ENCODE peak calls at places on chromosomes 5 and 9, in eight cellular contexts. M is Peyer's patch; Z is body of pancreas; D is Panc1; G is tibial artery; N is heart left ventricle; S is osteoblast; C is CD8-positive, alpha-beta T cell. X is an unnamed sample.

GRCh38 chr9:89993678-89994630 is 389.1 kb downstream of the GADD45G start:
- DNase-seq in M (peak; percentile 83), Z (peak; percentile 58), D (no peak), G (no peak), N (peak; percentile 52), S (no peak), C (no peak), X (no peak)

GRCh38 chr5:102277059-102277621 is 18.9 kb downstream of the SLCO4C1 start:
- DNase-seq in M (no peak), Z (no peak), D (no peak), G (no peak), N (no peak), S (no peak), C (no peak), X (no peak)

GRCh38 chr5:20166496-20166895 is 178.5 kb upstream of the CDH18 start:
- DNase-seq in M (no peak), Z (no peak), D (no peak), G (no peak), N (no peak), S (no peak), C (no peak), X (no peak)

GRCh38 chr9:115494393-115494792 is 376.4 kb upstream of the TNC start:
- DNase-seq in M (no peak), Z (no peak), D (no peak), G (peak; percentile 83), N (no peak), S (no peak), C (no peak), X (no peak)

GRCh38 chr9:91857291-91857781 is 92.7 kb downstream of the ROR2 start:
- DNase-seq in M (no peak), Z (no peak), D (no peak), G (no peak), N (no peak), S (no peak), C (no peak), X (no peak)

GRCh38 chr9:36781532-36781931 is 208.8 kb downstream of the MELK start:
- DNase-seq in M (no peak), Z (no peak), D (no peak), G (no peak), N (no peak), S (no peak), C (no peak), X (peak; percentile 9)

GRCh38 chr5:58208674-58209073 is 251.2 kb downstream of the PLK2 start:
- DNase-seq in M (no peak), Z (no peak), D (no peak), G (no peak), N (no peak), S (no peak), C (no peak), X (no peak)

GRCh38 chr5:10275991-10276390 is 25.9 kb downstream of the CCT5 start:
- DNase-seq in M (no peak), Z (no peak), D (no peak), G (no peak), N (no peak), S (no peak), C (no peak), X (no peak)

GRCh38 chr9:99851028-99851822 is 29.5 kb downstream of the NR4A3 start:
- DNase-seq in M (peak; percentile 66), Z (no peak), D (no peak), G (no peak), N (no peak), S (no peak), C (peak; percentile 38), X (no peak)

GRCh38 chr5:73278693-73279092 is 105.7 kb downstream of the TMEM174 start:
- DNase-seq in M (no peak), Z (peak; percentile 75), D (no peak), G (no peak), N (no peak), S (no peak), C (no peak), X (no peak)

GRCh38 chr9:93228453-93228852 is 44.5 kb downstream of the WNK2 start:
- DNase-seq in M (no peak), Z (no peak), D (no peak), G (no peak), N (no peak), S (no peak), C (no peak), X (no peak)

GRCh38 chr5:159533197-159533596 is 202.9 kb upstream of the IL12B start:
- DNase-seq in M (no peak), Z (no peak), D (no peak), G (no peak), N (no peak), S (no peak), C (no peak), X (no peak)

GRCh38 chr5:165894916-165895315 is 2389.5 kb downstream of the MAT2B start:
- DNase-seq in M (no peak), Z (no peak), D (no peak), G (no peak), N (no peak), S (no peak), C (no peak), X (no peak)

GRCh38 chr9:117164512-117164911 is 250.3 kb downstream of the ASTN2 start:
- DNase-seq in M (no peak), Z (no peak), D (no peak), G (no peak), N (no peak), S (no peak), C (no peak), X (no peak)

GRCh38 chr9:117156771-117157535 is 257.9 kb downstream of the ASTN2 start:
- DNase-seq in M (no peak), Z (no peak), D (no peak), G (no peak), N (no peak), S (no peak), C (no peak), X (no peak)

GRCh38 chr9:117156150-117156688 is 258.6 kb downstream of the ASTN2 start:
- DNase-seq in M (no peak), Z (no peak), D (no peak), G (no peak), N (no peak), S (no peak), C (no peak), X (no peak)

DNA sequence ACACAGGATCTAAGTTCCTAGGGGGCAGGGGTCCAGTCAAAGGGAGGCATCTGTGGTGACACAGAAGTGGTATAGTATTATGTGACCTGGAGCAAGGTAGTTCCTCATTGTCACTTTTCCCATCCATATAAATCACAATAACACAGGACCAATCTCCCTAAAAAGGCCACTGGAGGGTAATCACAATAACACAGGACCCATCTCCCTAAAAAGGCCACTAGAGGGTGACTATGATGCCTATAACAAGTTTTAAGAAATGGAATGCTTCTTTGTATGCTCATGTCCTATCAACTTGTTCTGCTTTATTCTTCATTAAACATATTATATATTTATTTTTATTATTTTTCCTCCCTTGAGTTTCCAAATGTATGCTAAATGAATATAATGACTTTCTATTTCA is 254.6 kb downstream of the ASTN2 start:
- DNase-seq in M (no peak), Z (no peak), D (no peak), G (no peak), N (no peak), S (no peak), C (no peak), X (no peak)
- TF ChIP-seq CTCF in M (no peak), Z (peak; percentile 13), D (no peak), G (no peak), N (no peak), S (no peak), C (no peak), X (peak; percentile 39)

DNA sequence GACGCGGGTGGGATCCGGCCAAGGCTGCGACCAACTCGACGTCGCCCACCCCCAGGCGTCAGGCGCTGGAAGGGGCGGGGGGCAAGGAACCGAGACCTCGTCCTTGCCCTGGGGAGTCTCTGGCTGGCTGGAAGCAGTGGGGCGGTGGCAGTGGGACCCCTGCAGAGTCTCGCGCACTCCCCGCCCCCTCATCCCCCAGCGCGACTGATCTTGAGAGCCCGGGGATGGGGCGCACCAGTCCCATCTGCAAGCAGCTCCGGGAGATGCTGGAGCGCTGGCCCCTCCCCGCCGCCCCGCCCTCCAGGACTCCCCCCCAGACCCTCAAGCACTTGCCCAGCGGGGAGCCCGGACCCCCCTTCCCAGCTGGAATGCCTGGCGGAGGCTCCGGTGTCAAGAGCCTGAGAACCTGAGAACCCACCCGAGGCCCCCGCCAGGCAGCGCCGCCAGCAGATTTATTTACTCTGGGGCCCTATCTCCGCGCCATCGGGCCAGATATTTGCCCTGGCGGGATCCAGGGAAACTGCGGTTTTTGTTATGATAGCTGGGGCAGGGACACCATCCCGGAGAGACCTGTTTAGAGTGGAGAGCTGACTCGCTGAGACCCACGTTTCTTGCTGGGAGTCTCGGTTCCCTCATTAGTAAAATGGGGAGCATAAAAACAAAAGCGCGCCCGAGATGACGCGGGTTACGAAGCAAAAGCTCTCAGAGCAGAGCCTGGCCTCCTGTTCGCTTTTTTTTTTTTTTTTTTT is 1.2 kb downstream of the PRRT1B start:
- DNase-seq in M (no peak), Z (peak; percentile 41), D (no peak), G (no peak), N (no peak), S (peak; percentile 90), C (no peak), X (no peak)
- H3K4me3 ChIP-seq in M (peak overlapping the region; percentile 15), Z (no peak overlapping the region), D (peak overlapping the region; percentile 30), G (peak overlapping the region; percentile 34), N (peak overlapping the region; percentile 20), S (peak overlapping the region; percentile 62), C (peak overlapping the region; percentile 22), X (peak overlapping the region; percentile 15)

DNA sequence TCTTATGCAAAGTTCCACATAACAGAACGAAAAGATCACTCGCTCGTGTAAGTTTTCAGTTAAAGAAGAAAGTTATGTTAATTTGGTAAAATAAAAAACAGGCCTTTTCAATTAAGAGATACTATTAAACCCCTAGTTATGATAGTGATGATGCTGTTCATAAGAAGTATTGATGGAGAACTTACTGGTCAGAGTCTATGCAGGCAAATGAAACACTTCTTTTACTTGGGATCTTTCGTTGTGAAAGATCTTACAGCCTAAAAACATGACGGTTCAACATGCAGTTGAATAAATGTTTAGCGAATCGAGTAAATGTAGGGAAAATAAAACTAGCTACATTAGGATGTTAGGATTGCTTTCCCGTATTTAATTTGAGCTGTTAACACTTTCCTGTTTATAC is 2.0 kb downstream of the RHOBTB3 start:
- DNase-seq in M (no peak), Z (no peak), D (no peak), G (no peak), N (no peak), S (no peak), C (no peak), X (no peak)
- H3K36me3 ChIP-seq in M (no peaks in the 10 kb centered on the region), Z (no peaks in the 10 kb centered on the region), D (peaks cover 2% of the 10 kb centered on the region), G (no peaks in the 10 kb centered on the region), N (peaks cover 5% of the 10 kb centered on the region), S (peaks cover 19% of the 10 kb centered on the region), C (no peaks in the 10 kb centered on the region), X (no peaks in the 10 kb centered on the region)

DNA sequence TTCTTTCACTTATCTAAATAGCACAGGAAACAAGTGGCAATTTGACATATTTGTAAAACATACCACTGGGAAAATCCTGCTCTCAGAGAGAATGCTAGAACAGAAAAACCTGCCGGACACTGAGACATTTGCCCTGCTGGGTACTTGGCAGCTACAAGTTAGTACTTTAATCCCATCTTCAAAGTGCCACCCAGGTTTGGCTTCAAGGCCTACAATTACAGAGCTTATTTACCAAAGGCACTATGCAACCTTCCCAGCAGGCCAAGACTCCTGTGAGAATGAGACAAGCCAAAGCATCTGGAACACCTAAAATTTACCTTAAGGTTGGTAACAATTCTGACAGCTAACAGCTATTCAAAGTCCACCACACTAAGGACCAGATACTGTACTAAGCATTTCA is 78.3 kb downstream of the TSSK1B start:
- DNase-seq in M (no peak), Z (peak; percentile 76), D (no peak), G (no peak), N (no peak), S (no peak), C (no peak), X (no peak)
- TF ChIP-seq CTCF in M (no peak), Z (peak; percentile 15), D (no peak), G (no peak), N (no peak), S (no peak), C (no peak), X (no peak)

GRCh38 chr9:68640421-68641089 is 64.5 kb upstream of the PIP5K1B start:
- DNase-seq in M (peak; percentile 52), Z (no peak), D (no peak), G (no peak), N (no peak), S (no peak), C (no peak), X (no peak)
- H3K4me3 ChIP-seq in M (no peak overlapping the region), Z (no peak overlapping the region), D (no peak overlapping the region), G (no peak overlapping the region), N (no peak overlapping the region), S (no peak overlapping the region), C (no peak overlapping the region), X (no peak overlapping the region)

X was measured in kidney epithelial cell.